ENCODE peak calls at places on chromosomes 13 and 19, in four cellular contexts. T is dorsolateral prefrontal cortex, S is astrocyte, A is B cell. H is an unnamed sample.

GRCh38 chr19:54882758-54883157 is 8.7 kb downstream of the FCAR start:
- DNase-seq in T (no peak), S (no peak), A (no peak), H (no peak)

GRCh38 chr13:48571121-48571901 is 38.4 kb upstream of the RCBTB2 start:
- DNase-seq in S (peak; percentile 74), A (no peak), T (no peak), H (no peak)

GRCh38 chr19:41261474-41262190 is 2.5 kb upstream of the HNRNPUL1 start:
- DNase-seq in S (no peak), T (no peak), A (no peak), H (no peak)

GRCh38 chr13:40496035-40496810 is 170.2 kb downstream of the FOXO1 start:
- DNase-seq in A (no peak), S (peak; percentile 73), T (no peak), H (no peak)

GRCh38 chr19:1774999-1775772 is 21.9 kb downstream of the ONECUT3 start:
- DNase-seq in T (no peak), S (no peak), A (no peak), H (no peak)

GRCh38 chr19:31667106-31667505 is 317.9 kb upstream of the TSHZ3 start:
- DNase-seq in S (no peak), T (no peak), A (no peak), H (no peak)

GRCh38 chr19:38534574-38534973 is 83.2 kb downstream of the MAP4K1 start:
- DNase-seq in A (no peak), S (no peak), T (no peak), H (no peak)

GRCh38 chr19:43743059-43743458 is 11.7 kb downstream of the SMG9 start:
- DNase-seq in T (no peak), S (peak; percentile 90), A (no peak), H (no peak)

GRCh38 chr19:709965-710714 is 1.4 kb downstream of the PALM start:
- DNase-seq in S (no peak), T (no peak), A (no peak), H (peak; percentile 35)

GRCh38 chr19:1938071-1938470 is 2.9 kb upstream of the CSNK1G2 start:
- DNase-seq in S (no peak), A (no peak), T (no peak), H (no peak)

GRCh38 chr13:97367016-97367415 is 67.0 kb upstream of the RAP2A start:
- DNase-seq in A (no peak), T (no peak), S (peak; percentile 88), H (peak; percentile 56)

H was measured in hypothalamus.